ENCODE peak calls at places on chromosomes 6 and 20, in five cellular contexts. One of them, this sample, is unnamed.

GRCh38 chr6:112038268-112038667 is 15.6 kb upstream of the CCN6 start:
- DNase-seq in sigmoid colon: peak; percentile 77
- DNase-seq in uterus: peak; percentile 38
- DNase-seq in testis: no peak
- DNase-seq in pancreas: no peak
- DNase-seq in this sample: no peak

GRCh38 chr6:4804095-4804494 is 27.9 kb downstream of the CDYL start:
- DNase-seq in sigmoid colon: no peak
- DNase-seq in uterus: no peak
- DNase-seq in testis: no peak
- DNase-seq in pancreas: no peak
- DNase-seq in this sample: peak; percentile 45

GRCh38 chr20:17017232-17017631 is 209.6 kb upstream of the PCSK2 start:
- DNase-seq in sigmoid colon: no peak
- DNase-seq in uterus: no peak
- DNase-seq in testis: no peak
- DNase-seq in pancreas: no peak
- DNase-seq in this sample: no peak

GRCh38 chr6:105484238-105485161 is 81.6 kb upstream of the PREP start:
- DNase-seq in sigmoid colon: no peak
- DNase-seq in uterus: no peak
- DNase-seq in testis: no peak
- DNase-seq in pancreas: no peak
- DNase-seq in this sample: no peak

GRCh38 chr6:146990284-146990683 is 213.9 kb upstream of the STXBP5 start:
- DNase-seq in sigmoid colon: no peak
- DNase-seq in uterus: no peak
- DNase-seq in testis: no peak
- DNase-seq in pancreas: no peak
- DNase-seq in this sample: no peak

GRCh38 chr20:56422131-56422823 is 10.2 kb downstream of the CASS4 start:
- DNase-seq in sigmoid colon: no peak
- DNase-seq in uterus: no peak
- DNase-seq in testis: no peak
- DNase-seq in pancreas: no peak
- DNase-seq in this sample: no peak

GRCh38 chr6:34025851-34026250 is 120.0 kb downstream of the GRM4 start:
- DNase-seq in sigmoid colon: no peak
- DNase-seq in uterus: no peak
- DNase-seq in testis: no peak
- DNase-seq in pancreas: no peak
- DNase-seq in this sample: no peak

GRCh38 chr20:49701313-49701731 is 12.4 kb downstream of the B4GALT5 start:
- DNase-seq in sigmoid colon: no peak
- DNase-seq in uterus: no peak
- DNase-seq in testis: peak; percentile 52
- DNase-seq in pancreas: no peak
- DNase-seq in this sample: no peak

GRCh38 chr20:37464173-37464572 is 56.9 kb upstream of the NNAT start:
- DNase-seq in sigmoid colon: peak; percentile 61
- DNase-seq in uterus: no peak
- DNase-seq in testis: no peak
- DNase-seq in pancreas: no peak
- DNase-seq in this sample: no peak

GRCh38 chr6:126766820-126767219 is 351.7 kb upstream of the RSPO3 start:
- DNase-seq in sigmoid colon: no peak
- DNase-seq in uterus: no peak
- DNase-seq in testis: no peak
- DNase-seq in pancreas: no peak
- DNase-seq in this sample: no peak

GRCh38 chr20:50977066-50978045 is 18.7 kb downstream of the MOCS3 start:
- DNase-seq in sigmoid colon: no peak
- DNase-seq in uterus: no peak
- DNase-seq in testis: no peak
- DNase-seq in pancreas: no peak
- DNase-seq in this sample: no peak

GRCh38 chr20:50554694-50555579 is 44.8 kb downstream of the PTPN1 start:
- DNase-seq in sigmoid colon: no peak
- DNase-seq in uterus: no peak
- DNase-seq in testis: no peak
- DNase-seq in pancreas: no peak
- DNase-seq in this sample: no peak

GRCh38 chr20:47117789-47118188 is 223.1 kb downstream of the EYA2 start:
- DNase-seq in sigmoid colon: peak; percentile 49
- DNase-seq in uterus: no peak
- DNase-seq in testis: no peak
- DNase-seq in pancreas: no peak
- DNase-seq in this sample: no peak

GRCh38 chr6:77930382-77930781 is 277.5 kb downstream of the MEI4 start:
- DNase-seq in sigmoid colon: no peak
- DNase-seq in uterus: no peak
- DNase-seq in testis: no peak
- DNase-seq in pancreas: no peak
- DNase-seq in this sample: no peak

GRCh38 chr20:50425076-50425475 is 85.1 kb upstream of the PTPN1 start:
- DNase-seq in sigmoid colon: no peak
- DNase-seq in uterus: no peak
- DNase-seq in testis: peak; percentile 80
- DNase-seq in pancreas: no peak
- DNase-seq in this sample: peak; percentile 62

GRCh38 chr6:111972714-111973678 is 80.9 kb upstream of the CCN6 start:
- DNase-seq in sigmoid colon: peak; percentile 85
- DNase-seq in uterus: peak; percentile 78
- DNase-seq in testis: no peak
- DNase-seq in pancreas: no peak
- DNase-seq in this sample: peak; percentile 68

DNA sequence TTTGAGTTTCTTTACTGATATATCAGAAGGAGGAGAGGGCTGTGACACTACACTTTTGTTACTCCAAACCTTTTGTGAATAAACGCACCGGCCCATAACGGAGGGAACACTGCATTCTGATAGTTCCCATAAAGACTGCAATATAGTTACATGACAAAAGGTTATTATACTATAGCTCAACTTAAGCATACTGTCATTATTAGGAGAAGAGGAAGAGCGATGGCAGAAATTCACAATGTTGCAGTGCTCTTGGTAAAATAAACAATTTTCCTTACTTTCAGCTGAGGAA is 2.3 kb upstream of the PDE10A start:
- DNase-seq in sigmoid colon: no peak
- DNase-seq in uterus: no peak
- DNase-seq in testis: no peak
- DNase-seq in pancreas: no peak
- DNase-seq in this sample: no peak
- H3K27me3 ChIP-seq in sigmoid colon: peaks cover 64% of the 10 kb centered on the region
- H3K27me3 ChIP-seq in uterus: peaks cover 8% of the 10 kb centered on the region
- H3K27me3 ChIP-seq in testis: no peaks in the 10 kb centered on the region
- H3K27me3 ChIP-seq in pancreas: peaks cover 3% of the 10 kb centered on the region
- H3K27me3 ChIP-seq in this sample: peaks cover 38% of the 10 kb centered on the region

GRCh38 chr20:41895216-41895615 is 277.0 kb upstream of the CHD6 start:
- DNase-seq in sigmoid colon: no peak
- DNase-seq in uterus: no peak
- DNase-seq in testis: no peak
- DNase-seq in pancreas: no peak
- DNase-seq in this sample: no peak
- H3K4me1 ChIP-seq in sigmoid colon: no peaks in the 10 kb centered on the region
- H3K4me1 ChIP-seq in uterus: no peaks in the 10 kb centered on the region
- H3K4me1 ChIP-seq in testis: no peaks in the 10 kb centered on the region
- H3K4me1 ChIP-seq in pancreas: no peaks in the 10 kb centered on the region
- H3K4me1 ChIP-seq in this sample: peaks cover 3% of the 10 kb centered on the region

DNA sequence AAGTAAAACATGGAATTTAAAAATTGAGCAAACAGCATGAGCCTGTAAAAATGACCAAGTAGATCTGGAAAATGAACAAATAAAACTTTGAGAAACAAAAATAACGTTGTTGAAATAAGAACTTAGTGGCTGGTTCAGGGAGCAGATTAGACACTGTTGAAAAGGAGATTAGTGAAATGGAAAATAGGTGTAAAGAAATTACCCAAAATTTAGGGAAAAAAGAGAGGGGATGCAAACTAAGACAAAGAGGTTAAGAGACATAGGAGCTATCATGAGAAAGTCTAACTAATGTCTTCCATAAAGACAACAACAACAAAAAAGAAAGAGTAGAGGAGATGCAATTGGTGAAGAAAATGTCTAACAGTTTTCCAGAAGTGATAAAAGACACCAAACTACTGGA is 29.0 kb downstream of the APCDD1L start:
- DNase-seq in sigmoid colon: no peak
- DNase-seq in uterus: no peak
- DNase-seq in testis: no peak
- DNase-seq in pancreas: no peak
- DNase-seq in this sample: no peak
- H3K9me3 ChIP-seq in sigmoid colon: peaks cover 8% of the 10 kb centered on the region
- H3K9me3 ChIP-seq in uterus: peaks cover 5% of the 10 kb centered on the region
- H3K9me3 ChIP-seq in testis: no peaks in the 10 kb centered on the region
- H3K9me3 ChIP-seq in pancreas: no peaks in the 10 kb centered on the region
- H3K9me3 ChIP-seq in this sample: peaks cover 48% of the 10 kb centered on the region

DNA sequence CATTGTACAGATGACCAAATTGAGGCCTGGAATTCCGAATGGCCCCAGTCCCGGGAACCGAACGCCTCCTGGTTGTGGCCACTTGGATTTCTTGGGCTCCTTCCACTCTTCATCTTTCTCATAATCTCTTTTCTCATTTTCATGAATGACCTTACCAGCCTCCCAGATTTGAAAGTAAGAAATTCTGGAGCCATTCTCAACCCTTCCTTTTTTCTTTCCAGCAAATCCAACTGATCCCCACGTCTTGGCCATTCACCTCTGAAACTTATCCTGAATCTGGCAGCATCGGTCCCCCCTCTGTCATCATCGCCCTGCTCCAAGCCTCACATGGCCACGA is 5.9 kb upstream of the SLC12A5 start:
- DNase-seq in sigmoid colon: no peak
- DNase-seq in uterus: no peak
- DNase-seq in testis: no peak
- DNase-seq in pancreas: no peak
- DNase-seq in this sample: no peak
- H3K27me3 ChIP-seq in sigmoid colon: peaks cover 62% of the 10 kb centered on the region
- H3K27me3 ChIP-seq in uterus: peaks cover 15% of the 10 kb centered on the region
- H3K27me3 ChIP-seq in testis: no peaks in the 10 kb centered on the region
- H3K27me3 ChIP-seq in pancreas: no peaks in the 10 kb centered on the region
- H3K27me3 ChIP-seq in this sample: peaks cover 53% of the 10 kb centered on the region

GRCh38 chr20:10667077-10667401 is 6.8 kb downstream of the JAG1 start:
- DNase-seq in sigmoid colon: no peak
- DNase-seq in uterus: peak; percentile 59
- DNase-seq in testis: no peak
- DNase-seq in pancreas: peak; percentile 50
- DNase-seq in this sample: no peak
- H3K4me1 ChIP-seq in sigmoid colon: no peaks in the 10 kb centered on the region
- H3K4me1 ChIP-seq in uterus: peaks cover 8% of the 10 kb centered on the region
- H3K4me1 ChIP-seq in testis: peaks cover 32% of the 10 kb centered on the region
- H3K4me1 ChIP-seq in pancreas: peaks cover 52% of the 10 kb centered on the region
- H3K4me1 ChIP-seq in this sample: peaks cover 10% of the 10 kb centered on the region

DNA sequence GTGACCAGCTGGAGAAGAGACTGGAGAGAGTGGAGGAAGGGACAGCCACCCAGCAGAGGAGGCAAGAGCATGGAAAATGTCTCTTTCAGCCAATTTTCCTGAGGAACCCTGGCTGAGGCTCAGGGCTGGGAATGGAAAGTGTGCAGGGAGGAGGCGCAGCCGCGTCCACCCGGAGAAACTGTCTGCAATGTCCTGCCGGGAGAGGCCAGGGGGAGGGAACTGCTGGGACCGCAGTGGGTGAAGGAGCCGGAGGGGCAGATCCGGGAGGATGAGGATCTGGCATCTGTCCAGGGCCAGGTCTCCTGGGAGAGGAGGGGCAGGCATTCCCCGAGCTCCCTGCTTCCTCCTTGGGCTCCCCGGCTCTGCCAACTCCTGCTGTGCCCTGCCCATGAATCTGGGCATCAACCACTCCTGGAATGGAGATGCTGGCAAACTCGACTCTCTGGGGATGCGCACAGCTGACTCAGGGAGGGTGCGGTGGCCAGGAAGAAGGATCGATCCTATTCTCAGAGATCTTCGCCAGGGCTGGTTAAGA is 17.4 kb upstream of the HM13 start:
- DNase-seq in sigmoid colon: peak; percentile 86
- DNase-seq in uterus: peak; percentile 75
- DNase-seq in testis: peak; percentile 68
- DNase-seq in pancreas: peak; percentile 50
- DNase-seq in this sample: no peak
- H3K9me3 ChIP-seq in sigmoid colon: no peaks in the 10 kb centered on the region
- H3K9me3 ChIP-seq in uterus: no peaks in the 10 kb centered on the region
- H3K9me3 ChIP-seq in testis: no peaks in the 10 kb centered on the region
- H3K9me3 ChIP-seq in pancreas: no peaks in the 10 kb centered on the region
- H3K9me3 ChIP-seq in this sample: no peaks in the 10 kb centered on the region

This sample was measured in endodermal cell.